ENCODE peak calls at places on chromosomes 3 and 15, in seven cellular contexts. One of them, this sample, is unnamed.

GRCh38 chr3:179853176-179853575 is 183.6 kb downstream of the PEX5L start:
- DNase-seq in neural progenitor cell: no peak
- DNase-seq in brain microvascular endothelial cell: peak
- DNase-seq in pancreas: no peak
- DNase-seq in astrocyte: peak
- DNase-seq in cardiac muscle cell: peak
- DNase-seq in dorsolateral prefrontal cortex: no peak
- DNase-seq in this sample: no peak

GRCh38 chr3:58117561-58118305 is 93.0 kb downstream of the DNASE1L3 start:
- DNase-seq in neural progenitor cell: no peak
- DNase-seq in brain microvascular endothelial cell: peak
- DNase-seq in pancreas: peak
- DNase-seq in astrocyte: peak
- DNase-seq in cardiac muscle cell: no peak
- DNase-seq in dorsolateral prefrontal cortex: no peak
- DNase-seq in this sample: no peak

GRCh38 chr3:117165611-117166051 is 456.1 kb downstream of the TUSC7 start:
- DNase-seq in neural progenitor cell: peak
- DNase-seq in brain microvascular endothelial cell: no peak
- DNase-seq in pancreas: no peak
- DNase-seq in astrocyte: peak
- DNase-seq in cardiac muscle cell: no peak
- DNase-seq in dorsolateral prefrontal cortex: no peak
- DNase-seq in this sample: peak

GRCh38 chr3:40309439-40309924 is at the start of gene EIF1B:
- DNase-seq in neural progenitor cell: peak
- DNase-seq in brain microvascular endothelial cell: peak
- DNase-seq in pancreas: peak
- DNase-seq in astrocyte: peak
- DNase-seq in cardiac muscle cell: peak
- DNase-seq in dorsolateral prefrontal cortex: peak
- DNase-seq in this sample: peak

GRCh38 chr3:13559751-13560540 is 11.0 kb downstream of the FBLN2 start:
- DNase-seq in neural progenitor cell: no peak
- DNase-seq in brain microvascular endothelial cell: no peak
- DNase-seq in pancreas: no peak
- DNase-seq in astrocyte: peak
- DNase-seq in cardiac muscle cell: no peak
- DNase-seq in dorsolateral prefrontal cortex: no peak
- DNase-seq in this sample: peak

GRCh38 chr3:56928379-56929068 is 126.8 kb upstream of the ARHGEF3 start:
- DNase-seq in neural progenitor cell: peak
- DNase-seq in brain microvascular endothelial cell: peak
- DNase-seq in pancreas: no peak
- DNase-seq in astrocyte: peak
- DNase-seq in cardiac muscle cell: no peak
- DNase-seq in dorsolateral prefrontal cortex: no peak
- DNase-seq in this sample: no peak

GRCh38 chr3:14577897-14578296 is 37.8 kb upstream of the GRIP2 start:
- DNase-seq in neural progenitor cell: no peak
- DNase-seq in brain microvascular endothelial cell: no peak
- DNase-seq in pancreas: no peak
- DNase-seq in astrocyte: no peak
- DNase-seq in cardiac muscle cell: no peak
- DNase-seq in dorsolateral prefrontal cortex: no peak
- DNase-seq in this sample: no peak

GRCh38 chr15:42584031-42584765 is 8.8 kb downstream of the STARD9 start:
- DNase-seq in neural progenitor cell: peak
- DNase-seq in brain microvascular endothelial cell: no peak
- DNase-seq in pancreas: no peak
- DNase-seq in astrocyte: peak
- DNase-seq in cardiac muscle cell: peak
- DNase-seq in dorsolateral prefrontal cortex: no peak
- DNase-seq in this sample: no peak

GRCh38 chr3:128787256-128788253 is 61.6 kb downstream of the RAB7A start:
- DNase-seq in neural progenitor cell: peak
- DNase-seq in brain microvascular endothelial cell: peak
- DNase-seq in pancreas: no peak
- DNase-seq in astrocyte: peak
- DNase-seq in cardiac muscle cell: no peak
- DNase-seq in dorsolateral prefrontal cortex: no peak
- DNase-seq in this sample: peak

GRCh38 chr15:95897651-95898050 is 432.8 kb upstream of the NR2F2 start:
- DNase-seq in neural progenitor cell: no peak
- DNase-seq in brain microvascular endothelial cell: no peak
- DNase-seq in pancreas: no peak
- DNase-seq in astrocyte: peak
- DNase-seq in cardiac muscle cell: no peak
- DNase-seq in dorsolateral prefrontal cortex: no peak
- DNase-seq in this sample: no peak

GRCh38 chr3:126524429-126524988 is 554 bp downstream of the CHST13 start:
- DNase-seq in neural progenitor cell: no peak
- DNase-seq in brain microvascular endothelial cell: no peak
- DNase-seq in pancreas: no peak
- DNase-seq in astrocyte: no peak
- DNase-seq in cardiac muscle cell: no peak
- DNase-seq in dorsolateral prefrontal cortex: no peak
- DNase-seq in this sample: no peak

GRCh38 chr15:42622328-42622925 is 47.0 kb downstream of the STARD9 start:
- DNase-seq in neural progenitor cell: no peak
- DNase-seq in brain microvascular endothelial cell: no peak
- DNase-seq in pancreas: no peak
- DNase-seq in astrocyte: no peak
- DNase-seq in cardiac muscle cell: no peak
- DNase-seq in dorsolateral prefrontal cortex: no peak
- DNase-seq in this sample: no peak

GRCh38 chr15:68431792-68432401 is at the start of gene ITGA11:
- DNase-seq in neural progenitor cell: peak
- DNase-seq in brain microvascular endothelial cell: peak
- DNase-seq in pancreas: peak
- DNase-seq in astrocyte: peak
- DNase-seq in cardiac muscle cell: peak
- DNase-seq in dorsolateral prefrontal cortex: no peak
- DNase-seq in this sample: peak

GRCh38 chr3:21729888-21730459 is 21.0 kb downstream of the ZNF385D start:
- DNase-seq in neural progenitor cell: no peak
- DNase-seq in brain microvascular endothelial cell: peak
- DNase-seq in pancreas: no peak
- DNase-seq in astrocyte: no peak
- DNase-seq in cardiac muscle cell: no peak
- DNase-seq in dorsolateral prefrontal cortex: no peak
- DNase-seq in this sample: no peak

GRCh38 chr3:159877924-159878323 is 110.7 kb upstream of the IL12A start:
- DNase-seq in neural progenitor cell: no peak
- DNase-seq in brain microvascular endothelial cell: no peak
- DNase-seq in pancreas: no peak
- DNase-seq in astrocyte: peak
- DNase-seq in cardiac muscle cell: no peak
- DNase-seq in dorsolateral prefrontal cortex: no peak
- DNase-seq in this sample: no peak

GRCh38 chr3:159882367-159882766 is 106.3 kb upstream of the IL12A start:
- DNase-seq in neural progenitor cell: no peak
- DNase-seq in brain microvascular endothelial cell: no peak
- DNase-seq in pancreas: no peak
- DNase-seq in astrocyte: no peak
- DNase-seq in cardiac muscle cell: no peak
- DNase-seq in dorsolateral prefrontal cortex: no peak
- DNase-seq in this sample: no peak

GRCh38 chr3:159881208-159881607 is 107.4 kb upstream of the IL12A start:
- DNase-seq in neural progenitor cell: no peak
- DNase-seq in brain microvascular endothelial cell: no peak
- DNase-seq in pancreas: no peak
- DNase-seq in astrocyte: no peak
- DNase-seq in cardiac muscle cell: no peak
- DNase-seq in dorsolateral prefrontal cortex: no peak
- DNase-seq in this sample: peak

GRCh38 chr3:159881828-159882309 is 106.8 kb upstream of the IL12A start:
- DNase-seq in neural progenitor cell: no peak
- DNase-seq in brain microvascular endothelial cell: no peak
- DNase-seq in pancreas: no peak
- DNase-seq in astrocyte: peak
- DNase-seq in cardiac muscle cell: peak
- DNase-seq in dorsolateral prefrontal cortex: no peak
- DNase-seq in this sample: peak

DNA sequence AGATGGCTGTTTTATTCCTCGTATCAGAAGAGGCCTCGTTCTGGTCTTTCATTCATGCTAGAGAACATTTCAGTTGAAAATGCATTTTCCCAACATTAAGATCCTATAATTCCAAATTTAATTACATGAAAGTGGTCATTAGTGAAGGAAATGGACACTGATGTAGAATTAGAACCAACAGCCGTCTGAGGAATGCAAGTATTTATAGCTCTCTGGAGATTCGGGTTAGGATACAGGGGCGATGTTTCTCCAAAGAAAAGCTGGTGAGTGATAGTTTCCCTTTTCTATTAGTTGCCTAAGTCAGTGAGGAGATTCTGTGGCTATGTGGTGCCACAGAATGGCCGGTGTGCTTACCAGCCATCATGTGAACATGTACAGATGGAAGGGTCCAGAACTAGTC is 109.0 kb upstream of the IL12A start:
- DNase-seq in neural progenitor cell: no peak
- DNase-seq in brain microvascular endothelial cell: no peak
- DNase-seq in pancreas: no peak
- DNase-seq in astrocyte: no peak
- DNase-seq in cardiac muscle cell: no peak
- DNase-seq in dorsolateral prefrontal cortex: no peak
- DNase-seq in this sample: no peak
- H3K27ac ChIP-seq in neural progenitor cell: no peak
- H3K27ac ChIP-seq in brain microvascular endothelial cell: no peak
- H3K27ac ChIP-seq in pancreas: no peak
- H3K27ac ChIP-seq in astrocyte: no peak
- H3K27ac ChIP-seq in cardiac muscle cell: no peak
- H3K27ac ChIP-seq in dorsolateral prefrontal cortex: peak
- H3K27ac ChIP-seq in this sample: no peak

DNA sequence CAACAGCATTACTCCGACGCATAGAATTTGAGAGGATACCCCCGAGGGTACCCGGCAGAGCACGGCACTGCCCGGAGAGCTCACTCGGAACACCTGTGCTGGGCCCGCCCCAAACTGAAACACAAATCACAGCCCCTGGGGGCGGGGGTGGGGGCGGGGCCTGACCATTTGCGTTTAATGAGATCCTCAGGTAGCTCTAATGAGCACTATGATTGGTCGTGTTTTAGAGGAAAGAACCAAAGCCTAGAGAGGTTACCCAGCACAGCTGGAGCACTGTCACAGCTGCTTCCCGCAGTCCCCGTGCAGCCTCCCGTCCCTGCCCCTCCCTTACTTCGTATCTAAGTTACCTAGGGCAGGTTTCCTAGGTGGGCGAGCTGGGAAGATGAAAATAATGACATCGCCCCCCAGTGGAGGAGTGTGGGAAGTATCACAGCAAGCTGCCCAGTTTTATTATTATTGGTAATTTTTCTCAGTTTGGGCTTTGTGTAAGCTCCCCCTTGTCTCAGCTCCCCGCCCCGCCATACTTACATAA is 187.1 kb downstream of the PDE8A start:
- DNase-seq in neural progenitor cell: peak
- DNase-seq in brain microvascular endothelial cell: peak
- DNase-seq in pancreas: peak
- DNase-seq in astrocyte: no peak
- DNase-seq in cardiac muscle cell: peak
- DNase-seq in dorsolateral prefrontal cortex: no peak
- DNase-seq in this sample: peak
- TF ChIP-seq CTCF in neural progenitor cell: peak
- TF ChIP-seq CTCF in brain microvascular endothelial cell: peak
- TF ChIP-seq CTCF in pancreas: no peak
- TF ChIP-seq CTCF in astrocyte: peak
- TF ChIP-seq CTCF in cardiac muscle cell: peak
- TF ChIP-seq CTCF in dorsolateral prefrontal cortex: peak
- TF ChIP-seq CTCF in this sample: peak

GRCh38 chr3:169241928-169242751 is 421.4 kb downstream of the MECOM start:
- DNase-seq in neural progenitor cell: peak
- DNase-seq in brain microvascular endothelial cell: peak
- DNase-seq in pancreas: peak
- DNase-seq in astrocyte: peak
- DNase-seq in cardiac muscle cell: peak
- DNase-seq in dorsolateral prefrontal cortex: no peak
- DNase-seq in this sample: peak
- H3K27ac ChIP-seq in neural progenitor cell: peak
- H3K27ac ChIP-seq in brain microvascular endothelial cell: peak
- H3K27ac ChIP-seq in pancreas: peak
- H3K27ac ChIP-seq in astrocyte: peak
- H3K27ac ChIP-seq in cardiac muscle cell: peak
- H3K27ac ChIP-seq in dorsolateral prefrontal cortex: no peak
- H3K27ac ChIP-seq in this sample: peak

DNA sequence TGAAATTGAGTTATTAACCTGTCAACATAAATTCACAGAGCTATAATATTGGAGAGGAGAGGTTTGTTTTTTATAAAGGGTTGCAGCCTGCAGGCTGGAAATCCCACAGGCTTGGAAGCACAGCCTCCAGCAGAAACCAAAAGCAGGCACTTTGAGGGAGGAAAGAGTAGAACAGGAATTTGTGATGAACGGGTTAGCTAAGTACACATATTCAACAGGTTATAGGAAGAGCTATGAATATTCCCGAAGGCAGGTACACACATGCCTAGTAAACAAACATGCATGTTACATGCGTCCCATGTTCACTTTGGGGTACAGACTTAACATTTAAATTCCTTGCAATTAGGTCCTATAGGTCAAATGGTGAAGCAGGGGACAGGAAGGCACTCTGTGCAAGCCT is 25.9 kb upstream of the LIPC start:
- DNase-seq in neural progenitor cell: no peak
- DNase-seq in brain microvascular endothelial cell: no peak
- DNase-seq in pancreas: no peak
- DNase-seq in astrocyte: no peak
- DNase-seq in cardiac muscle cell: no peak
- DNase-seq in dorsolateral prefrontal cortex: no peak
- DNase-seq in this sample: no peak
- TF ChIP-seq CTCF in neural progenitor cell: no peak
- TF ChIP-seq CTCF in brain microvascular endothelial cell: no peak
- TF ChIP-seq CTCF in pancreas: no peak
- TF ChIP-seq CTCF in astrocyte: no peak
- TF ChIP-seq CTCF in cardiac muscle cell: no peak
- TF ChIP-seq CTCF in dorsolateral prefrontal cortex: no peak
- TF ChIP-seq CTCF in this sample: no peak

GRCh38 chr15:90425726-90426346 is 37.8 kb downstream of the IQGAP1 start:
- DNase-seq in neural progenitor cell: peak
- DNase-seq in brain microvascular endothelial cell: no peak
- DNase-seq in pancreas: no peak
- DNase-seq in astrocyte: peak
- DNase-seq in cardiac muscle cell: no peak
- DNase-seq in dorsolateral prefrontal cortex: no peak
- DNase-seq in this sample: no peak

GRCh38 chr15:90422043-90422442 is 34.0 kb downstream of the IQGAP1 start:
- DNase-seq in neural progenitor cell: no peak
- DNase-seq in brain microvascular endothelial cell: no peak
- DNase-seq in pancreas: no peak
- DNase-seq in astrocyte: no peak
- DNase-seq in cardiac muscle cell: no peak
- DNase-seq in dorsolateral prefrontal cortex: no peak
- DNase-seq in this sample: no peak

GRCh38 chr15:90427185-90427584 is 39.1 kb downstream of the IQGAP1 start:
- DNase-seq in neural progenitor cell: no peak
- DNase-seq in brain microvascular endothelial cell: no peak
- DNase-seq in pancreas: no peak
- DNase-seq in astrocyte: no peak
- DNase-seq in cardiac muscle cell: no peak
- DNase-seq in dorsolateral prefrontal cortex: no peak
- DNase-seq in this sample: no peak

GRCh38 chr15:90421527-90421926 is 33.5 kb downstream of the IQGAP1 start:
- DNase-seq in neural progenitor cell: no peak
- DNase-seq in brain microvascular endothelial cell: peak
- DNase-seq in pancreas: no peak
- DNase-seq in astrocyte: no peak
- DNase-seq in cardiac muscle cell: no peak
- DNase-seq in dorsolateral prefrontal cortex: no peak
- DNase-seq in this sample: no peak

GRCh38 chr15:90423920-90424319 is 35.9 kb downstream of the IQGAP1 start:
- DNase-seq in neural progenitor cell: no peak
- DNase-seq in brain microvascular endothelial cell: no peak
- DNase-seq in pancreas: no peak
- DNase-seq in astrocyte: no peak
- DNase-seq in cardiac muscle cell: no peak
- DNase-seq in dorsolateral prefrontal cortex: no peak
- DNase-seq in this sample: no peak
- H3K27ac ChIP-seq in neural progenitor cell: no peak
- H3K27ac ChIP-seq in brain microvascular endothelial cell: no peak
- H3K27ac ChIP-seq in pancreas: no peak
- H3K27ac ChIP-seq in astrocyte: no peak
- H3K27ac ChIP-seq in cardiac muscle cell: no peak
- H3K27ac ChIP-seq in dorsolateral prefrontal cortex: peak
- H3K27ac ChIP-seq in this sample: no peak

This sample was measured in RWPE1.